ENCODE peak calls at places on chromosome 12, in eight cellular contexts. C, L, T, Z, A, R, I and J are unnamed samples.

GRCh38 chr12:114668151-114668891 is 15.7 kb downstream of the TBX3 start:
- DNase-seq in T (peak), C (peak), L (peak), Z (no peak), R (peak), I (peak), A (peak), J (no peak)

GRCh38 chr12:77232045-77232444 is 166.7 kb upstream of the E2F7 start:
- DNase-seq in L (no peak), T (no peak), I (no peak), A (no peak), C (no peak), R (no peak), Z (no peak), J (no peak)

GRCh38 chr12:41724216-41724615 is 420.5 kb downstream of the GXYLT1 start:
- DNase-seq in Z (no peak), I (no peak), A (no peak), R (no peak), C (no peak), T (no peak), L (no peak), J (no peak)

GRCh38 chr12:128817115-128818015 is 6.4 kb downstream of the SLC15A4 start:
- DNase-seq in C (peak), R (no peak), A (no peak), Z (no peak), I (peak), L (no peak), T (no peak), J (no peak)

GRCh38 chr12:90234455-90234854 is 525.8 kb upstream of the ATP2B1 start:
- DNase-seq in L (no peak), C (no peak), R (no peak), T (no peak), Z (no peak), A (no peak), I (no peak), J (no peak)

GRCh38 chr12:100442403-100442802 is 31.3 kb upstream of the NR1H4 start:
- DNase-seq in A (no peak), R (no peak), C (no peak), I (no peak), Z (no peak), T (no peak), L (no peak), J (no peak)

GRCh38 chr12:93883436-93884154 is 206.4 kb downstream of the CRADD start:
- DNase-seq in L (no peak), R (no peak), T (no peak), A (no peak), C (no peak), Z (no peak), I (no peak), J (no peak)

GRCh38 chr12:4417471-4417870 is 28.1 kb downstream of the FGF6 start:
- DNase-seq in C (no peak), R (no peak), Z (no peak), L (no peak), T (peak), A (no peak), I (no peak), J (no peak)

GRCh38 chr12:22467190-22467589 is 77.2 kb downstream of the C2CD5 start:
- DNase-seq in L (no peak), R (no peak), C (no peak), A (no peak), I (no peak), Z (no peak), T (no peak), J (no peak)

GRCh38 chr12:30257614-30258013 is 438.1 kb downstream of the IPO8 start:
- DNase-seq in I (no peak), C (no peak), L (no peak), R (no peak), Z (no peak), A (no peak), T (no peak), J (no peak)

GRCh38 chr12:126337556-126337955 is 1272.3 kb downstream of the AACS start:
- DNase-seq in Z (no peak), L (no peak), A (no peak), I (no peak), R (no peak), T (no peak), C (no peak), J (no peak)

GRCh38 chr12:104507672-104508071 is 50.9 kb downstream of the CHST11 start:
- DNase-seq in C (no peak), A (no peak), R (no peak), I (no peak), Z (no peak), L (no peak), T (no peak), J (no peak)

GRCh38 chr12:1716215-1716862 is 25.5 kb downstream of the ADIPOR2 start:
- DNase-seq in T (no peak), R (no peak), L (no peak), I (no peak), A (no peak), C (no peak), Z (no peak), J (no peak)

GRCh38 chr12:107650977-107651376 is 34.6 kb upstream of the PWP1 start:
- DNase-seq in R (no peak), L (no peak), C (no peak), Z (no peak), I (no peak), A (no peak), T (no peak), J (no peak)

GRCh38 chr12:66087365-66087943 is 43.1 kb downstream of the LLPH start:
- DNase-seq in R (peak), A (no peak), L (peak), T (peak), I (no peak), C (peak), Z (peak), J (peak)

GRCh38 chr12:51631591-51631990 is 40.6 kb downstream of the SCN8A start:
- DNase-seq in T (no peak), A (no peak), L (peak), I (no peak), C (no peak), R (peak), Z (no peak), J (no peak)

GRCh38 chr12:52613363-52614030 is 4.9 kb downstream of the KRT73 start:
- DNase-seq in C (no peak), A (no peak), T (no peak), Z (no peak), L (no peak), I (no peak), R (no peak), J (no peak)

GRCh38 chr12:66964629-66965028 is 285.8 kb upstream of the GRIP1 start:
- DNase-seq in Z (no peak), L (no peak), A (no peak), R (no peak), T (no peak), I (no peak), C (no peak), J (no peak)

GRCh38 chr12:51482808-51483532 is 58.3 kb downstream of the SLC4A8 start:
- DNase-seq in Z (no peak), I (no peak), R (no peak), A (no peak), T (no peak), L (peak), C (no peak), J (no peak)

GRCh38 chr12:43306066-43306465 is 245.9 kb downstream of the ADAMTS20 start:
- DNase-seq in A (no peak), I (no peak), T (no peak), C (no peak), R (no peak), Z (no peak), L (peak), J (peak)

GRCh38 chr12:30953257-30953656 is 26.7 kb downstream of the TSPAN11 start:
- DNase-seq in T (no peak), I (no peak), C (no peak), L (no peak), Z (no peak), A (no peak), R (no peak), J (no peak)

GRCh38 chr12:7092229-7092985 is at the start of gene C1R:
- DNase-seq in T (peak), I (peak), R (no peak), C (peak), A (peak), Z (peak), L (peak), J (no peak)

GRCh38 chr12:80176706-80177105 is 77.4 kb downstream of the OTOGL start:
- DNase-seq in Z (no peak), L (no peak), R (no peak), I (no peak), A (no peak), C (no peak), T (no peak), J (no peak)

GRCh38 chr12:55188974-55189556 is 31.8 kb upstream of the OR10A7 start:
- DNase-seq in Z (peak), A (no peak), I (no peak), C (no peak), L (peak), T (peak), R (peak), J (peak)

GRCh38 chr12:42474391-42474790 is 115.2 kb downstream of the PRICKLE1 start:
- DNase-seq in L (peak), T (no peak), A (no peak), C (no peak), I (no peak), R (peak), Z (peak), J (no peak)

GRCh38 chr12:54003625-54004024 is 3.7 kb downstream of the HOXC9 start:
- DNase-seq in Z (no peak), I (no peak), R (no peak), A (no peak), L (no peak), C (no peak), T (no peak), J (no peak)
- H3K27ac ChIP-seq in Z (peak), I (no peak), R (no peak), A (peak), L (no peak), C (no peak), T (no peak), J (no peak)

DNA sequence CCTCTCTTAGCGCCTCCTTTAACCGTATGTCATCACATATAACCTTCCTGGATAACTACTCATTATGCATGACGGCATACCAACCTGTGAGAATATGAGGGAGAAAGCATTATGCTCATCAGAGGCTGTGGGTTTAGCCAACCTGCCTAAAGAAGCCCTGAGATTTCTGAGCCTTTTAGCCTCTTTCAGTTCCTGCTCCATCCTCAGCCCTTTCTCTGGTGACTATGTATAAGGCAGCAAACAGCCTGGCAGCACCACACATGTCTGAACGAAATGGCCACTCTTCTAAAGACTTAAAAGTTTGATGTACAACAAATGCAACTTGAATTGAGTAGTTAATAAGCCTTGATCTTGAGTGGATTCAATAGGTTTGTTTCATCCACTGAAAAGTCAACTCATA is 64.8 kb upstream of the SOX5 start:
- DNase-seq in I (no peak), Z (no peak), R (no peak), T (no peak), L (no peak), C (no peak), A (no peak), J (no peak)
- TF ChIP-seq POLR2AphosphoS5 in I (no peak), Z (no peak), R (no peak), T (no peak), L (no peak), C (no peak), A (no peak), J (no peak)

GRCh38 chr12:57191410-57191809 is 25.2 kb upstream of the NXPH4 start:
- DNase-seq in R (no peak), C (no peak), A (no peak), T (no peak), I (no peak), Z (no peak), L (no peak), J (no peak)
- H3K4me3 ChIP-seq in R (no peak), C (no peak), A (no peak), T (no peak), I (no peak), Z (no peak), L (no peak), J (no peak)

GRCh38 chr12:12898136-12898712 is 6.9 kb downstream of the GPRC5A start:
- DNase-seq in L (no peak), Z (no peak), C (no peak), A (no peak), I (no peak), T (no peak), R (no peak), J (no peak)
- H3K27ac ChIP-seq in L (peak), Z (peak), C (peak), A (peak), I (no peak), T (no peak), R (peak), J (no peak)

GRCh38 chr12:91379051-91379775 is 196.6 kb upstream of the DCN start:
- DNase-seq in T (no peak), C (no peak), I (no peak), A (no peak), R (no peak), L (no peak), Z (no peak), J (no peak)

GRCh38 chr12:91383106-91383505 is 200.5 kb upstream of the DCN start:
- DNase-seq in I (no peak), C (no peak), Z (no peak), L (no peak), T (no peak), A (no peak), R (no peak), J (no peak)

GRCh38 chr12:91382081-91382543 is 199.5 kb upstream of the DCN start:
- DNase-seq in C (peak), I (peak), R (peak), L (peak), T (peak), Z (peak), A (peak), J (peak)

GRCh38 chr12:91380651-91381050 is 198.0 kb upstream of the DCN start:
- DNase-seq in C (no peak), L (peak), T (no peak), I (no peak), Z (no peak), R (no peak), A (no peak), J (no peak)

DNA sequence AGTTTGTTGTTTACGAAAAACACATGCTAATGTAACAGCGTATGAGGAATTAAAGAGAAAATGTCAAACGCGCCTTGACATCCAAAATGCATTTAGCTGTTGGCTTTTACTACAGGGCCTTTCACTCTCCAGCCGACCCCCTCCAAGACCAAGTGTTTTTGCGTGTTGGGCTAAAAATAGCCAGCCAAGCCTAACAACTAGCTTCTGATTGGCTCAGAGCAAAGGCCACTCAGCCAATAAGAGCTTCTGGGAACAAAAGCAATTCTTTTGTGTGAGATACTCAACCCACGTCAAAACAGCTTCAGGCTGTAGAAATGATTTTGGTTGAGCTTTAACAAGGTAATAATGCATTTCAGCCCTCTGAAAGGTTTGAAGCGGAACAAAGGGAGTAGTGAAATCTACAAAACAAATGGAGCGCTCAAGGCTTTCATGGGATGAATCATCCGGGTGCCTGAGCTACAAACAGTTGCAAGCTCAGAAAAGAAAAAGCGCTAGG is 198.7 kb upstream of the DCN start:
- DNase-seq in I (no peak), C (peak), L (peak), T (peak), R (no peak), Z (no peak), A (no peak), J (no peak)
- TF ChIP-seq POLR2AphosphoS5 in I (no peak), C (no peak), L (no peak), T (peak), R (no peak), Z (no peak), A (no peak), J (no peak)